ENCODE peak calls at places on chromosomes 13 and 19, in nine cellular contexts. C, B, K, S, M, N, Q, D and O are unnamed samples.

GRCh38 chr19:4597278-4597974 is 37.9 kb upstream of the SEMA6B start:
- DNase-seq in Q (peak), M (no peak), C (no peak), B (no peak), K (no peak), D (no peak), N (no peak), S (no peak), O (no peak)

GRCh38 chr13:67408823-67409222 is 178.7 kb upstream of the PCDH9 start:
- DNase-seq in M (no peak), C (no peak), K (peak), S (peak), Q (no peak), B (no peak), D (no peak), N (no peak), O (no peak)

GRCh38 chr19:51712461-51713081 is 11.2 kb downstream of the HAS1 start:
- DNase-seq in N (no peak), K (no peak), Q (no peak), M (no peak), B (no peak), D (no peak), S (peak), C (no peak), O (no peak)

GRCh38 chr13:76316998-76317527 is 569.1 kb downstream of the KCTD12 start:
- DNase-seq in D (no peak), B (no peak), C (no peak), S (no peak), N (no peak), Q (no peak), K (no peak), M (no peak), O (no peak)

GRCh38 chr13:96053003-96053703 is at the start of gene UGGT2:
- DNase-seq in K (peak), M (peak), S (peak), N (peak), Q (peak), B (peak), D (peak), C (no peak), O (peak)

GRCh38 chr13:43227721-43228120 is 204.3 kb downstream of the DNAJC15 start:
- DNase-seq in K (no peak), B (no peak), D (no peak), S (peak), C (no peak), Q (no peak), M (no peak), N (no peak), O (no peak)

GRCh38 chr13:113117335-113117872 is 5.2 kb upstream of the F10 start:
- DNase-seq in C (no peak), B (peak), M (no peak), K (peak), Q (peak), D (peak), S (peak), N (peak), O (no peak)

GRCh38 chr19:424546-424945 is 15.6 kb upstream of the C2CD4C start:
- DNase-seq in C (no peak), D (no peak), B (peak), N (no peak), Q (no peak), K (no peak), M (no peak), S (no peak), O (no peak)

GRCh38 chr13:98285852-98286594 is 109.0 kb upstream of the RNF113B start:
- DNase-seq in M (no peak), D (no peak), C (no peak), B (no peak), N (no peak), Q (peak), K (no peak), S (no peak), O (no peak)

GRCh38 chr19:4829001-4829712 is 2.4 kb downstream of the TICAM1 start:
- DNase-seq in B (no peak), D (no peak), N (no peak), C (no peak), Q (no peak), K (no peak), S (no peak), M (no peak), O (no peak)

GRCh38 chr13:25971499-25972145 is 80.2 kb downstream of the SHISA2 start:
- DNase-seq in B (no peak), C (peak), K (no peak), N (no peak), Q (peak), S (no peak), D (no peak), M (no peak), O (no peak)

GRCh38 chr13:105960326-105960725 is 575.1 kb downstream of the EFNB2 start:
- DNase-seq in K (no peak), D (no peak), N (no peak), C (no peak), Q (no peak), M (no peak), S (no peak), B (peak), O (no peak)

GRCh38 chr13:66424417-66424816 is 805.7 kb downstream of the PCDH9 start:
- DNase-seq in B (no peak), Q (no peak), N (no peak), M (no peak), S (peak), K (no peak), C (no peak), D (no peak), O (no peak)

DNA sequence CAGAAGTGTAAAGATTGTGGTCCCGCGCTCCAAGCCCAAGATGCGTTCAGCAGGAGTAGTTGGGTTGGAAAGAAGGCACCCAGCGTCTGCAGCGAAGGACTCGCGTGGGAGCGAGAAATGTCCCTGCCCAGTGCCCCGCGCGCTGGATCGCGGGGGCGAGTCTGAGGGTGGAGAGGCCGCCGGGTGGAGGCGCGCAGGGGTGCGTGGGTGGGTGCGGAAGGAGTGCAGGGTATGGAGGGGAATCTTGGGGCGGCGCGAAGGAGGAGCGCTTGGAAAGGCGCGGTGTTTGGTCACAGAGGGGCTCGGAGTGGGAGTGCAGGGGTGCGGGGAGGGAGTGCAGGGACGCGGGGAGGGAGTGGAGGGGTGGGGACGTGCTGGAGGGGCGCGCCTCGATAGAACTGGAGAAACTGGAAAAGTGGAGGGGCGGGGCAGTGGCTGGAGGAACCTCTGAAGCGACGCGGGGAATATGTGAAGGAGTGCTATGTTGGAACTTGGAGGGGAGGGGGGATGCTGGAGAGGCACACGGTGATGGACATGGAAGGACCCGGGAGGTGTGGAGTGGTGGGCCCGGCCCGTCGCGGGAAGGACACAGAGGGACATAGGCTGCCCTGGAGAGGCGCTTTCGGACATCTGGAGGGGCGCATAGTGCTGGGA is 21.1 kb upstream of the SGCG start:
- DNase-seq in M (no peak), D (no peak), K (no peak), S (no peak), C (no peak), B (no peak), N (no peak), Q (peak), O (no peak)
- TF ChIP-seq CTCF in M (no peak), D (peak), K (peak), S (no peak), C (no peak), B (no peak), N (no peak), Q (peak), O (no peak)

DNA sequence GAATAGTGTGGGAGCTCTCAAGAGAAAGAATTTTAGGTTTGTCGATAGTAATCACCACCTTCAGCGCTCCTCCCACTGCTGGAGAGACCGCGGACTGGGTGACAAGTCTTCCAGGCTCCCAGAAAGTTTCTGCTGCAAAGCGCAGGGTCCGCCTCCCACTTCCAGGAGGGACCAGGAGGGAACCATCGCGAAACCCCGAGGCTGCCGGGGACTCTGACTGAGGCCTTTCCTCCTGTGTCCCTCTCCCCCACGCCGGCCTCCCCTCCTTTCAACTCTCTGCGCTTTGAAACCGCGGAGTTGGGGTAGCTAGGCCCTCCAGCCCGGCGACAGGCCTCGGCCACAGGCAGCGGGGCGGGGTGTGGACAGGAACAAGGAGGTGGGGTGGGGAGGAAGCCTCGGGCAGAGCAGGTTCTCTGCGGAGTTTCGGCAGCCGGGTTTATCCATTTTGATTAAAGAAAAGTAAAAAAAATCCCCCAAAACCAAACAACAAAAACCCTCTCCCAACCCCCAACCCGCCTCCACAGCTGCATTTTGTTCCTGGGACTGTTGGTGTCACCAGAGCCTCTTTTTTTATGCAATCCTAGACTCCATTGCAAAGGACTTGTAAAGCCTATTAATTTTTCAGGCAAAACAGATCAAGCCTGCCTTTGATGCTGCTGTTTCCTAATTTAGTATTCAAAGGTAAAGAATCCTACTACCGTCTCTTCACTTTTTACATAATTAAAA is 157.2 kb downstream of the TM9SF2 start:
- DNase-seq in C (peak), M (peak), B (peak), S (peak), D (peak), K (peak), N (peak), Q (peak), O (no peak)
- TF ChIP-seq CTCF in C (peak), M (peak), B (peak), S (peak), D (peak), K (no peak), N (no peak), Q (no peak), O (no peak)

DNA sequence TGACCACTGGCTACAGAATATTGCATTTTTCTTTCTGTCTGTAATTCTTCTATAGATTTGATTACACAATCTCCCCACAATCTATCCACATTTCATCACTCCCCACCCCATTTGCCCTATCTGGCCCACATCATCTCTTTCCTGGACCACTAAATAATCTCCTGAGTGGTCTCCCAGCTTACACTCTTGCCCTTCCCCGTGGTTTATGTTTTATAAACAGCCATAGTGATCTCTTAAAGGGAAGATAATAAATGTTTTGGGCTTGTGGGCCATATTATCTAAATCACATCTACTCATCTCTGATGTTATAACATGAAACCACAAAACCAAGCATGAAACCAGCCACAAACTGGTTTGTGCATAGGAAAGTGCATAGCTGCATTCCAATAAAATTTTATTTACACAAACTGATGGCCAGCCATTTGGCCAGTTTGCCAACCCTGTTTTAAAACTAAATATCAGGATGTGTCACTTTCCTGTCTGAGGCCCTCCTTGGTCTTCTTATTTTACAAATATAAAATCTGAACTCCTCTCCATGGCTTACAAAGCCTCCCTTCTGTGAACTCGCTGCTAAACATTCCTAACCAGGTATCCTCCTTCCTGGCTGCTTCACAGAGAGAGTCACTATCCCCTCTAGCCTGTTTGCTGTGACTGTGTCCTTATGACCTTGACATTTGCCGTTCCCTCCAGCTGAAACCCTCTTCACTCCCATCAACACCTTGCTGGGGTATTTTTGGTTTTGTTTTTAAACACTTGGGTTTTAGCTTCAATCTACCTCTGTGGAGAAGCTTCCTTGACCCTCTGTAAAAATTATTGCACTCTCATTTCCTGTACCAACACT is 500.9 kb downstream of the GPC6 start:
- DNase-seq in Q (no peak), S (peak), K (no peak), B (no peak), N (no peak), C (no peak), D (no peak), M (no peak), O (no peak)
- TF ChIP-seq CTCF in Q (no peak), S (no peak), K (no peak), B (no peak), N (no peak), C (no peak), D (no peak), M (no peak), O (no peak)

GRCh38 chr19:5897189-5897969 is 6.2 kb downstream of the NDUFA11 start:
- DNase-seq in Q (no peak), D (no peak), C (no peak), M (no peak), S (no peak), B (peak), N (no peak), K (no peak), O (no peak)
- TF ChIP-seq CTCF in Q (no peak), D (no peak), C (no peak), M (no peak), S (no peak), B (no peak), N (no peak), K (no peak), O (no peak)

DNA sequence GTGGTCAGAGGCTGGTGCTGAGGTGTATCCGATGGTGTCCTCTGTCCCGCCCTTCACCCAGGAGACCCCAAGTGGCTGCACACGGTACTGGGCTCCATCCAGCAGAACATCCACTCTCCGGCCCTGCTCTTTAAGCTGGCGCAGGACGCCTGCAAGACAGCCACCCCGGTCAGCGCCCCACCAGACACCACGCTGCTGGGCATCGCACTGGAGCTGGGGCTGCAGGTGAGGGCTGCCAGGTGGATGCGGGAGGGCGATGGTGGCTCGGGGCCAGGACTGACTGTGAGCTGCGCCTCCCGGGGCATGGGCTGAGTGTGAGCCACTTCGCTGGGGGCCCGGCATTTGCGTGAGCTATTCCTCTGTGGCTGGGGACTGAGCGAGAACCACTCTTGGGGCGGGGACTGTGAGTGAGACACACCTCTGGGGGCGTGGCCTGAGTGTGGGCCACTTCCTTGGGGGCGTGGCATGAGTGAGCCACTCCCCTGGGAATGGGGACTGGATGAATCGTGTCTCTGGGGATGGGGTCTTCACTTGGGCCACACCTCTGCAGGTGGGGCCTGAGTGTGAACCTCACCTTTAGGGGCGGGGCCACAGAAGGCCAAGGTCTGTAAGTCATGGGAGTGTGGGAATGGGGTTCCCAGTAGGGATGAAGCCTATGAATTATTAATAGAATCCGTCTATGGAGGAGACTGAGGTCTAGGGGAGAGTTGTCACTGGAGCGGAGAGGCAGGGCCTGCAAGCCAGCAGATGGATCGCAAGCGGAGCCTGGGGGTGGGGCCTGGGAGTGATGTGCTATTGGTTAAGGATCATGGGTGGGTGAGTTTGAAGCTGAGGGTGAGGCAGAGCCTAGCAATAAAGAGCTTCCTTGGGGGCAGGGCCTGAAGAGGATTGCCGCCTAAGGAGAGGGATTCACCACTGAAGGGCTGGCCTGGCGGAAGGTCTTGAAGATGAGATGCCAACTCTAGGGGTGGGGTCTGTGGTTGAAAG is 30.5 kb downstream of the ZSWIM4 start:
- DNase-seq in C (no peak), Q (peak), D (no peak), S (no peak), N (no peak), K (no peak), B (peak), M (no peak), O (no peak)
- TF ChIP-seq CTCF in C (no peak), Q (peak), D (no peak), S (peak), N (no peak), K (peak), B (no peak), M (no peak), O (no peak)

GRCh38 chr13:87999791-88000190 is 328.6 kb downstream of the SLITRK5 start:
- DNase-seq in M (no peak), C (no peak), K (no peak), N (no peak), B (no peak), D (no peak), Q (no peak), S (peak), O (no peak)

GRCh38 chr13:88000239-88000638 is 329.1 kb downstream of the SLITRK5 start:
- DNase-seq in K (no peak), S (no peak), M (no peak), B (no peak), D (no peak), Q (no peak), C (no peak), N (no peak), O (no peak)

GRCh38 chr13:88000787-88001186 is 329.6 kb downstream of the SLITRK5 start:
- DNase-seq in S (no peak), B (no peak), Q (no peak), D (no peak), N (no peak), K (no peak), M (no peak), C (no peak), O (no peak)

GRCh38 chr13:87999141-87999765 is 328.1 kb downstream of the SLITRK5 start:
- DNase-seq in D (no peak), C (no peak), B (no peak), N (no peak), Q (no peak), S (peak), M (no peak), K (no peak), O (no peak)

DNA sequence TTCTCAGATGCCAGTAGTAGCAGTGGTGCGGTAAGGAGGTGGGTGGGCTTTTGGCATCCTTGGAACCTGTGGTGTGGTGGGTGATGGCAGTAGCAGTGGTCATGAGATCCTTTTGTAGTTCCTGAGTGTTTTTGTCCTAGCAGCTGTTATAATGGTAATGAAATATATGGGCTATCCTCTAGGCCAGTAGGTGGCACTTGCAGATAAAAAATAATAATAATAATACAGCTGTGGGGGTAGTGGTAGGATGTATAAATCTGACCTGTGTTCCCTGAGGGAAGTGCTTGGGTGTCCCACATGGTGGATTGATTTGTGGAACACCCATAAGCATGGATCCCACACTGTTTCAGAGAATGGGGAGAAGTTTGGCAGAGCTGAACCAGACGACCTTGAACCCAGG is 334.0 kb downstream of the SLITRK5 start:
- DNase-seq in N (no peak), Q (no peak), M (no peak), C (no peak), B (no peak), S (no peak), D (no peak), K (no peak), O (no peak)
- TF ChIP-seq CTCF in N (no peak), Q (no peak), M (no peak), C (no peak), B (no peak), S (no peak), D (no peak), K (no peak), O (no peak)

DNA sequence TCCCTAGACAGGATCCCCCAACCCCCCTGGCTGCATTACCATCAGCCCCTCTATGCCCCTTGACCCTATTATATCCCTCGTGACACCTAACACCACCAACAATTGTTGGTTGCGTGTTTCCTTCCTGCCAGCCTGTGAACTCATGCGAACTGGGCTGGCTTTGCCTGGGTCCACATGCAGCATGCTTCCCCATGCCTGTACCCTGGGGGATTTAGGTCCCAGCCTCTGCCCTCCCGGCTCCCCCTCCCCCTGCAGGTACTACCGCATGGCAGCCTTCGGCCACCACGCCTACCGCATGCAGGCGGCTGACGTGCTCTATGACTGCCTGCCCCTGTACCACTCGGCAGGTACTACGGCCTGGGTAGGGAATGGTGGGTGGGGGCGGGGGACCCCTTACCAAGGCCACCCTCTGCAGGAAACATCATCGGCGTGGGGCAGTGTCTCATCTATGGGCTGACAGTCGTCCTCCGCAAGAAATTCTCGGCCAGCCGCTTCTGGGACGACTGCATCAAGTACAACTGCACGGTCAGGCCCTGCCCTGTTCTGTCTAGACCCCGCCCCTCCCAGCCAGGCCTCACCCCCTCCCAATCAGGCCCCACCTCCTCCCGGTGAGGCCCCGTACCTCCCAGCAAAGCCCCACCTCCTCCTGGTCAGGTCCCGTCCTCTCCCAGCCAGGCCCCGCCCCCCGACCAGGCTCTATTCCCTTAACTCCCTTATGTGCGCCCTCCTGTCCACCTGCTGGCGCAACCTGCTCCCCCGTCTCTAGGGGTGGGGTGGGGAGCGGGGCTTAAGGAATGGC is 18.5 kb downstream of the SLC27A1 start:
- DNase-seq in S (peak), B (peak), C (peak), Q (peak), N (peak), K (peak), M (peak), D (peak), O (peak)
- TF ChIP-seq CTCF in S (no peak), B (no peak), C (no peak), Q (no peak), N (no peak), K (peak), M (no peak), D (no peak), O (no peak)